ENCODE peak calls at places on chromosome 12, in four cellular contexts. One of them, this sample, is unnamed.

GRCh38 chr12:663293-663871 is at the start of gene NINJ2:
- DNase-seq in NCI-H524: no peak
- DNase-seq in tibial artery: no peak
- DNase-seq in HTR-8/SVneo: no peak
- DNase-seq in this sample: no peak

GRCh38 chr12:69423037-69423905 is 46.9 kb upstream of the FRS2 start:
- DNase-seq in NCI-H524: no peak
- DNase-seq in tibial artery: no peak
- DNase-seq in HTR-8/SVneo: no peak
- DNase-seq in this sample: no peak

GRCh38 chr12:9760699-9761406 is at the start of gene CD69:
- DNase-seq in NCI-H524: no peak
- DNase-seq in tibial artery: no peak
- DNase-seq in HTR-8/SVneo: no peak
- DNase-seq in this sample: peak; percentile 66

GRCh38 chr12:112964915-112965314 is 13.4 kb upstream of the OAS2 start:
- DNase-seq in NCI-H524: no peak
- DNase-seq in tibial artery: no peak
- DNase-seq in HTR-8/SVneo: no peak
- DNase-seq in this sample: no peak

GRCh38 chr12:49535921-49536525 is 2.8 kb upstream of the KCNH3 start:
- DNase-seq in NCI-H524: no peak
- DNase-seq in tibial artery: no peak
- DNase-seq in HTR-8/SVneo: no peak
- DNase-seq in this sample: no peak

GRCh38 chr12:67434653-67435375 is 165.7 kb downstream of the CAND1 start:
- DNase-seq in NCI-H524: no peak
- DNase-seq in tibial artery: no peak
- DNase-seq in HTR-8/SVneo: peak; percentile 20
- DNase-seq in this sample: no peak

GRCh38 chr12:49970030-49970429 is 2.7 kb upstream of the AQP6 start:
- DNase-seq in NCI-H524: no peak
- DNase-seq in tibial artery: peak; percentile 46
- DNase-seq in HTR-8/SVneo: no peak
- DNase-seq in this sample: no peak

GRCh38 chr12:114499338-114499737 is 93.4 kb upstream of the TBX5 start:
- DNase-seq in NCI-H524: no peak
- DNase-seq in tibial artery: no peak
- DNase-seq in HTR-8/SVneo: no peak
- DNase-seq in this sample: no peak

GRCh38 chr12:93442411-93443340 is 929 bp upstream of the UBE2N start:
- DNase-seq in NCI-H524: no peak
- DNase-seq in tibial artery: no peak
- DNase-seq in HTR-8/SVneo: no peak
- DNase-seq in this sample: no peak

GRCh38 chr12:19967486-19967885 is 400.9 kb upstream of the PDE3A start:
- DNase-seq in NCI-H524: peak; percentile 12
- DNase-seq in tibial artery: no peak
- DNase-seq in HTR-8/SVneo: peak; percentile 56
- DNase-seq in this sample: no peak

GRCh38 chr12:47377414-47378221 is 297.9 kb upstream of the AMIGO2 start:
- DNase-seq in NCI-H524: no peak
- DNase-seq in tibial artery: peak; percentile 99
- DNase-seq in HTR-8/SVneo: peak; percentile 84
- DNase-seq in this sample: no peak

This sample was measured in T-helper 9 cell.